ENCODE peak calls at places on chromosomes 16 and 17, in six cellular contexts. One of them, this sample, is unnamed.

GRCh38 chr17:17666111-17666714 is 15.0 kb upstream of the RAI1 start:
- DNase-seq in stomach: peak
- DNase-seq in A549: peak
- DNase-seq in thoracic aorta: no peak
- DNase-seq in fibroblast of lung: peak
- DNase-seq in transverse colon: peak
- DNase-seq in this sample: peak

GRCh38 chr17:50443492-50444051 is 17.6 kb downstream of the ACSF2 start:
- DNase-seq in thoracic aorta: no peak
- DNase-seq in stomach: no peak
- DNase-seq in fibroblast of lung: no peak
- DNase-seq in transverse colon: peak
- DNase-seq in A549: no peak
- DNase-seq in this sample: peak

GRCh38 chr17:48219605-48220004 is 112.0 kb downstream of the SNX11 start:
- DNase-seq in A549: no peak
- DNase-seq in thoracic aorta: no peak
- DNase-seq in transverse colon: no peak
- DNase-seq in stomach: no peak
- DNase-seq in fibroblast of lung: no peak
- DNase-seq in this sample: no peak

GRCh38 chr17:1039119-1039507 is 42.2 kb downstream of the TIMM22 start:
- DNase-seq in transverse colon: no peak
- DNase-seq in stomach: no peak
- DNase-seq in fibroblast of lung: no peak
- DNase-seq in thoracic aorta: no peak
- DNase-seq in A549: no peak
- DNase-seq in this sample: no peak

GRCh38 chr17:13619462-13619861 is 17.7 kb upstream of the HS3ST3A1 start:
- DNase-seq in transverse colon: no peak
- DNase-seq in stomach: no peak
- DNase-seq in thoracic aorta: no peak
- DNase-seq in fibroblast of lung: no peak
- DNase-seq in A549: no peak
- DNase-seq in this sample: no peak

GRCh38 chr16:30091474-30092372 is at the start of gene TBX6:
- DNase-seq in A549: peak
- DNase-seq in fibroblast of lung: peak
- DNase-seq in stomach: peak
- DNase-seq in transverse colon: peak
- DNase-seq in thoracic aorta: peak
- DNase-seq in this sample: peak

GRCh38 chr17:77963441-77963840 is 4.9 kb downstream of the TNRC6C start:
- DNase-seq in transverse colon: peak
- DNase-seq in thoracic aorta: no peak
- DNase-seq in fibroblast of lung: peak
- DNase-seq in stomach: no peak
- DNase-seq in A549: no peak
- DNase-seq in this sample: peak

GRCh38 chr16:66904846-66905632 is 13.6 kb downstream of the CDH16 start:
- DNase-seq in fibroblast of lung: no peak
- DNase-seq in stomach: peak
- DNase-seq in transverse colon: no peak
- DNase-seq in thoracic aorta: no peak
- DNase-seq in A549: no peak
- DNase-seq in this sample: no peak

GRCh38 chr16:83888672-83889044 is 10.3 kb upstream of the MLYCD start:
- DNase-seq in stomach: no peak
- DNase-seq in A549: no peak
- DNase-seq in transverse colon: no peak
- DNase-seq in thoracic aorta: no peak
- DNase-seq in fibroblast of lung: no peak
- DNase-seq in this sample: no peak

GRCh38 chr16:29804455-29805231 is 1.7 kb upstream of the MAZ start:
- DNase-seq in transverse colon: peak
- DNase-seq in thoracic aorta: no peak
- DNase-seq in A549: no peak
- DNase-seq in fibroblast of lung: no peak
- DNase-seq in stomach: peak
- DNase-seq in this sample: peak

GRCh38 chr17:47917581-47917980 is 21.5 kb downstream of the SP2 start:
- DNase-seq in A549: no peak
- DNase-seq in stomach: no peak
- DNase-seq in thoracic aorta: no peak
- DNase-seq in fibroblast of lung: no peak
- DNase-seq in transverse colon: no peak
- DNase-seq in this sample: peak

GRCh38 chr17:57612202-57613071 is 132.7 kb downstream of the CCDC182 start:
- DNase-seq in fibroblast of lung: no peak
- DNase-seq in stomach: no peak
- DNase-seq in thoracic aorta: no peak
- DNase-seq in transverse colon: no peak
- DNase-seq in A549: no peak
- DNase-seq in this sample: no peak

GRCh38 chr17:50523208-50523607 is 9.3 kb upstream of the EPN3 start:
- DNase-seq in fibroblast of lung: no peak
- DNase-seq in A549: no peak
- DNase-seq in stomach: no peak
- DNase-seq in transverse colon: no peak
- DNase-seq in thoracic aorta: no peak
- DNase-seq in this sample: no peak

GRCh38 chr17:83152221-83152744 is 72.9 kb downstream of the METRNL start:
- DNase-seq in A549: no peak
- DNase-seq in fibroblast of lung: no peak
- DNase-seq in transverse colon: no peak
- DNase-seq in stomach: no peak
- DNase-seq in thoracic aorta: no peak
- DNase-seq in this sample: no peak

GRCh38 chr17:75777243-75777922 is 7.2 kb upstream of the UNK start:
- DNase-seq in A549: no peak
- DNase-seq in transverse colon: no peak
- DNase-seq in stomach: no peak
- DNase-seq in thoracic aorta: no peak
- DNase-seq in fibroblast of lung: no peak
- DNase-seq in this sample: peak

GRCh38 chr17:75783069-75783783 is 1.4 kb upstream of the UNK start:
- DNase-seq in transverse colon: no peak
- DNase-seq in thoracic aorta: no peak
- DNase-seq in fibroblast of lung: peak
- DNase-seq in stomach: no peak
- DNase-seq in A549: peak
- DNase-seq in this sample: peak

GRCh38 chr17:75778861-75779249 is 5.8 kb upstream of the UNK start:
- DNase-seq in fibroblast of lung: no peak
- DNase-seq in transverse colon: peak
- DNase-seq in A549: peak
- DNase-seq in thoracic aorta: no peak
- DNase-seq in stomach: peak
- DNase-seq in this sample: no peak

GRCh38 chr17:75779250-75779986 is 5.2 kb upstream of the UNK start:
- DNase-seq in thoracic aorta: peak
- DNase-seq in stomach: peak
- DNase-seq in transverse colon: peak
- DNase-seq in A549: peak
- DNase-seq in fibroblast of lung: peak
- DNase-seq in this sample: peak

GRCh38 chr17:75779987-75780889 is 4.4 kb upstream of the UNK start:
- DNase-seq in thoracic aorta: no peak
- DNase-seq in A549: no peak
- DNase-seq in stomach: no peak
- DNase-seq in transverse colon: no peak
- DNase-seq in fibroblast of lung: no peak
- DNase-seq in this sample: no peak
- TF ChIP-seq CTCF in thoracic aorta: no peak
- TF ChIP-seq CTCF in A549: no peak
- TF ChIP-seq CTCF in stomach: no peak
- TF ChIP-seq CTCF in transverse colon: no peak
- TF ChIP-seq CTCF in fibroblast of lung: no peak
- TF ChIP-seq CTCF in this sample: no peak

GRCh38 chr17:79802039-79802735 is 5.3 kb upstream of the CBX8 start:
- DNase-seq in transverse colon: no peak
- DNase-seq in stomach: no peak
- DNase-seq in thoracic aorta: no peak
- DNase-seq in fibroblast of lung: no peak
- DNase-seq in A549: no peak
- DNase-seq in this sample: no peak

GRCh38 chr17:79799538-79800324 is 2.9 kb upstream of the CBX8 start:
- DNase-seq in A549: no peak
- DNase-seq in transverse colon: no peak
- DNase-seq in thoracic aorta: no peak
- DNase-seq in fibroblast of lung: no peak
- DNase-seq in stomach: no peak
- DNase-seq in this sample: no peak

GRCh38 chr17:79802736-79803420 is 6.0 kb upstream of the CBX8 start:
- DNase-seq in stomach: no peak
- DNase-seq in thoracic aorta: no peak
- DNase-seq in A549: no peak
- DNase-seq in fibroblast of lung: no peak
- DNase-seq in transverse colon: no peak
- DNase-seq in this sample: no peak

GRCh38 chr17:79800325-79801155 is 3.7 kb upstream of the CBX8 start:
- DNase-seq in transverse colon: peak
- DNase-seq in A549: no peak
- DNase-seq in fibroblast of lung: peak
- DNase-seq in stomach: no peak
- DNase-seq in thoracic aorta: no peak
- DNase-seq in this sample: peak

DNA sequence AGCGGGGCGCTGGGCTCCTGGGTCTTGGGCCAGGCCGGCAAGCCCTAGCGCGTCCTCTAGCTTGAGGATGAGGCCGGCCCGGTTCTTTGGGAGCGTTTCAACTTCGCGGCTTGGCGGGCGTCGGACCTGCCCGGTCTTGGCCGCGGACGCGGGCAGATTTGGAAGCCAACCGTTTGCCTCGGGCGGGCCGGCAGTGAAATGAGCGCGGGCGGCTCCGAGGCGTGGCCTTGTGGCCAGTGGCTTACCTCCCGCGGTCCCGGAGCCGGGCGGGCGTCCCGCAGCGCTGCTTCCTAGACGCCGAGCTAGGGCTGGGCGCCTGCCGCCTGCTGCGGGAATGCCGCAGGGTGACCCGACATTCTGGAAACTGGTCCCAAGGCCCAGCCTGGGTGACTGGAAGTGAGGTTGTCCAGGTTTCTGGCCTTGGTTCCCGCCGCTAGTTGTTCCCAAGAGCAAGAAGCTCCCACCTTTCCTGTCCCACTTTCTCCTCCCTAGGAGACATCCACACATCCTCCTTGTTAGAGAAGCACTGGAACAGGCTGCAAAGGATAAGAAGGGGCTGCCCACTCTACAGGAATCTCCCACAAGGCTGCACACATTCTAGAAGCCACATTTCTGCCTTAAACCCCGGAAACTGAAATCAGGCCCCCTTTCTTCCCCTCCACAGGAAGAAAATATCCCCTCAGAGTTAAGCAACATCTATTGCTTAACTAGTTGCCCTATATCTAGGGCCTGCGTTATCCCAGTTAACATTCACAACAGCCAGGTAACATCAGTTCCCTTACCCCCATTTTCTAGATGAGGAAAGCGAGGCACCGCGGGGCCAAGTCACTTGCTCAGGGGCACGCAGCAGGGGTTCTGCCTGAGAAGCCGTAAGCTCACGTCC is 4.5 kb upstream of the CBX8 start:
- DNase-seq in fibroblast of lung: peak
- DNase-seq in A549: no peak
- DNase-seq in thoracic aorta: no peak
- DNase-seq in stomach: peak
- DNase-seq in transverse colon: peak
- DNase-seq in this sample: no peak
- H3K4me3 ChIP-seq in fibroblast of lung: no peak
- H3K4me3 ChIP-seq in A549: no peak
- H3K4me3 ChIP-seq in thoracic aorta: peak
- H3K4me3 ChIP-seq in stomach: peak
- H3K4me3 ChIP-seq in transverse colon: peak
- H3K4me3 ChIP-seq in this sample: no peak

GRCh38 chr17:29563816-29564215 is 3.0 kb downstream of the ABHD15 start:
- DNase-seq in A549: no peak
- DNase-seq in transverse colon: no peak
- DNase-seq in thoracic aorta: no peak
- DNase-seq in fibroblast of lung: no peak
- DNase-seq in stomach: peak
- DNase-seq in this sample: no peak

GRCh38 chr17:29568331-29569244 is at the start of gene TP53I13:
- DNase-seq in thoracic aorta: no peak
- DNase-seq in fibroblast of lung: peak
- DNase-seq in A549: peak
- DNase-seq in transverse colon: peak
- DNase-seq in stomach: peak
- DNase-seq in this sample: peak

GRCh38 chr17:29566473-29567361 is at the start of gene ABHD15:
- DNase-seq in A549: peak
- DNase-seq in fibroblast of lung: peak
- DNase-seq in thoracic aorta: no peak
- DNase-seq in transverse colon: peak
- DNase-seq in stomach: peak
- DNase-seq in this sample: peak

GRCh38 chr17:29567362-29568330 is 809 bp upstream of the ABHD15 start:
- DNase-seq in stomach: peak
- DNase-seq in transverse colon: peak
- DNase-seq in fibroblast of lung: peak
- DNase-seq in A549: peak
- DNase-seq in thoracic aorta: no peak
- DNase-seq in this sample: peak

DNA sequence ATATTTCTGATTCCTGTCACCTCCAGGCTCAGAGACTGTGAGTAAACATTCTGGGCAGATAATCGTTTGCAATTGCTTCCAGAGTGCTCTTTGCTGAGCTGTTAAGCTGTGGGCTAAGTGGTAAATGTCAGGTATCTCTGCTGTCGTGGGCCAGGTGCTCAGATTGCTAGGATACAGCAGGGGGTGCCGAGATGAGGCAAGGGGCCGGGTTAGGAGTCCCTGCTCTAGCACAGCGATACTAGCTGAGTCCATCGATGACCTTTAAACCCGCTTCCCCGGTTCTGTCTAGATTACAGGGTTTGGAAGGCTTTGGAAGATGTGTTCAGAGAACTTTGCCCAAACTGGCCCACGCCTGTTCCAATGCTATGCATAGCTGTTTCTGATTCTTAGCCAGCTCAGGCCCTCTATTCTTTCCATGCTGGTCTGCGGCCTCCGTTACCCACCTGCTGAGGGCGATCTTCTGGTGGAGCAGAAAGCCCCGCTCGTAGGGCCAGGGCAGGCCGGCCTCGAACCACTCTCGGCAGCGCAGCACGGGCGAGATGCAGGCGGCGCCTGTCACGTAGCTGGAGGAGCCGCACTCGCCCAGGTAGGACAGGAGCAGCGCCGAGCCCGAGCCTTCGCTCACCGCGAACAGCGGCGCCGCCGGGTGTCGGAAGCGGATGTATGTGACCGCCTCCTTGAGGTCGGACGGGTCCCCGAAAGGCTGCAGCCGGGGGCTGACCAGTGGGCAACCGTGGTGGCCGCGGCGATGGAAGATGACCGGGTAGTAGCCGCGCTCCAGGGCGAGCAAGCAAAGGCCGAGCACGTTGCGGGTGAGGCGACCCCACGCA is 979 bp downstream of the ABHD15 start:
- DNase-seq in fibroblast of lung: no peak
- DNase-seq in stomach: peak
- DNase-seq in thoracic aorta: no peak
- DNase-seq in transverse colon: peak
- DNase-seq in A549: peak
- DNase-seq in this sample: no peak
- TF ChIP-seq CTCF in fibroblast of lung: no peak
- TF ChIP-seq CTCF in stomach: no peak
- TF ChIP-seq CTCF in thoracic aorta: no peak
- TF ChIP-seq CTCF in transverse colon: no peak
- TF ChIP-seq CTCF in A549: peak
- TF ChIP-seq CTCF in this sample: no peak

GRCh38 chr17:36971508-36971907 is 22.8 kb downstream of the AATF start:
- DNase-seq in thoracic aorta: no peak
- DNase-seq in fibroblast of lung: no peak
- DNase-seq in stomach: no peak
- DNase-seq in transverse colon: no peak
- DNase-seq in A549: no peak
- DNase-seq in this sample: no peak
- H3K4me3 ChIP-seq in thoracic aorta: no peak
- H3K4me3 ChIP-seq in fibroblast of lung: no peak
- H3K4me3 ChIP-seq in stomach: no peak
- H3K4me3 ChIP-seq in transverse colon: no peak
- H3K4me3 ChIP-seq in A549: no peak
- H3K4me3 ChIP-seq in this sample: no peak

This sample was measured in fibroblast of the aortic adventitia.